ENCODE peak calls at places on chromosomes 2 and 18, in ten cellular contexts. One of them, this sample, is unnamed.
A peak's percentile ranks its signal among the peaks of the same experiment; 100 is the strongest.

GRCh38 chr18:34710430-34711386 is 610 bp downstream of the DTNA start:
- DNase-seq in NCI-H524: no peak
- DNase-seq in GOT3: no peak
- DNase-seq in Right ventricle myocardium superior: no peak
- DNase-seq in fibroblast of mammary gland: peak; percentile 77
- DNase-seq in astrocyte of the spinal cord: peak; percentile 67
- DNase-seq in MV-4-11: no peak
- DNase-seq in heart left ventricle: no peak
- DNase-seq in HFFc6: peak; percentile 29
- DNase-seq in NCI-H1092: peak; percentile 81
- DNase-seq in this sample: no peak

GRCh38 chr18:21327101-21327500 is 85.1 kb downstream of the GREB1L start:
- DNase-seq in MV-4-11: no peak
- DNase-seq in Right ventricle myocardium superior: no peak
- DNase-seq in NCI-H1092: no peak
- DNase-seq in HFFc6: no peak
- DNase-seq in GOT3: no peak
- DNase-seq in astrocyte of the spinal cord: no peak
- DNase-seq in fibroblast of mammary gland: no peak
- DNase-seq in NCI-H524: no peak
- DNase-seq in heart left ventricle: no peak
- DNase-seq in this sample: no peak

GRCh38 chr18:79544386-79544963 is 135.1 kb upstream of the CTDP1 start:
- DNase-seq in NCI-H1092: no peak
- DNase-seq in MV-4-11: no peak
- DNase-seq in fibroblast of mammary gland: no peak
- DNase-seq in Right ventricle myocardium superior: no peak
- DNase-seq in GOT3: no peak
- DNase-seq in heart left ventricle: no peak
- DNase-seq in HFFc6: no peak
- DNase-seq in astrocyte of the spinal cord: no peak
- DNase-seq in NCI-H524: no peak
- DNase-seq in this sample: no peak

GRCh38 chr2:31402388-31402787 is 12.2 kb downstream of the XDH start:
- DNase-seq in Right ventricle myocardium superior: no peak
- DNase-seq in HFFc6: peak; percentile 44
- DNase-seq in NCI-H1092: no peak
- DNase-seq in fibroblast of mammary gland: peak; percentile 59
- DNase-seq in astrocyte of the spinal cord: no peak
- DNase-seq in NCI-H524: no peak
- DNase-seq in heart left ventricle: no peak
- DNase-seq in GOT3: no peak
- DNase-seq in MV-4-11: no peak
- DNase-seq in this sample: no peak

GRCh38 chr2:235070063-235070706 is 118.4 kb downstream of the SH3BP4 start:
- DNase-seq in astrocyte of the spinal cord: no peak
- DNase-seq in MV-4-11: no peak
- DNase-seq in GOT3: no peak
- DNase-seq in NCI-H1092: no peak
- DNase-seq in NCI-H524: no peak
- DNase-seq in fibroblast of mammary gland: no peak
- DNase-seq in Right ventricle myocardium superior: no peak
- DNase-seq in heart left ventricle: no peak
- DNase-seq in HFFc6: no peak
- DNase-seq in this sample: no peak

GRCh38 chr2:183035298-183035953 is 2.8 kb downstream of the NCKAP1 start:
- DNase-seq in Right ventricle myocardium superior: no peak
- DNase-seq in astrocyte of the spinal cord: peak; percentile 77
- DNase-seq in GOT3: no peak
- DNase-seq in NCI-H524: no peak
- DNase-seq in NCI-H1092: no peak
- DNase-seq in heart left ventricle: no peak
- DNase-seq in MV-4-11: no peak
- DNase-seq in HFFc6: peak; percentile 72
- DNase-seq in fibroblast of mammary gland: peak; percentile 89
- DNase-seq in this sample: no peak

GRCh38 chr2:232610081-232610480 is 23.3 kb upstream of the EFHD1 start:
- DNase-seq in heart left ventricle: no peak
- DNase-seq in GOT3: no peak
- DNase-seq in NCI-H524: no peak
- DNase-seq in HFFc6: no peak
- DNase-seq in Right ventricle myocardium superior: no peak
- DNase-seq in astrocyte of the spinal cord: no peak
- DNase-seq in NCI-H1092: no peak
- DNase-seq in MV-4-11: no peak
- DNase-seq in fibroblast of mammary gland: no peak
- DNase-seq in this sample: no peak

GRCh38 chr2:239893236-239893515 is 132.0 kb downstream of the NDUFA10 start:
- DNase-seq in MV-4-11: no peak
- DNase-seq in GOT3: no peak
- DNase-seq in HFFc6: no peak
- DNase-seq in fibroblast of mammary gland: no peak
- DNase-seq in NCI-H1092: no peak
- DNase-seq in NCI-H524: no peak
- DNase-seq in heart left ventricle: no peak
- DNase-seq in astrocyte of the spinal cord: no peak
- DNase-seq in Right ventricle myocardium superior: peak; percentile 6
- DNase-seq in this sample: peak; percentile 78

GRCh38 chr2:9655441-9656269 is 24.9 kb upstream of the YWHAQ start:
- DNase-seq in NCI-H1092: no peak
- DNase-seq in fibroblast of mammary gland: peak; percentile 45
- DNase-seq in NCI-H524: no peak
- DNase-seq in HFFc6: peak; percentile 97
- DNase-seq in GOT3: no peak
- DNase-seq in Right ventricle myocardium superior: no peak
- DNase-seq in MV-4-11: peak; percentile 56
- DNase-seq in astrocyte of the spinal cord: peak; percentile 91
- DNase-seq in heart left ventricle: no peak
- DNase-seq in this sample: no peak

GRCh38 chr2:46157072-46157965 is 139.9 kb upstream of the EPAS1 start:
- DNase-seq in GOT3: no peak
- DNase-seq in HFFc6: no peak
- DNase-seq in fibroblast of mammary gland: no peak
- DNase-seq in MV-4-11: no peak
- DNase-seq in Right ventricle myocardium superior: no peak
- DNase-seq in NCI-H524: no peak
- DNase-seq in astrocyte of the spinal cord: no peak
- DNase-seq in NCI-H1092: no peak
- DNase-seq in heart left ventricle: no peak
- DNase-seq in this sample: no peak

GRCh38 chr2:134836986-134837385 is 1.4 kb upstream of the ACMSD start:
- DNase-seq in Right ventricle myocardium superior: no peak
- DNase-seq in MV-4-11: no peak
- DNase-seq in astrocyte of the spinal cord: peak; percentile 95
- DNase-seq in NCI-H1092: no peak
- DNase-seq in GOT3: peak; percentile 30
- DNase-seq in NCI-H524: no peak
- DNase-seq in HFFc6: peak; percentile 94
- DNase-seq in fibroblast of mammary gland: peak; percentile 93
- DNase-seq in heart left ventricle: no peak
- DNase-seq in this sample: no peak

GRCh38 chr2:219457784-219458369 is 23.2 kb downstream of the SPEG start:
- DNase-seq in astrocyte of the spinal cord: no peak
- DNase-seq in HFFc6: peak; percentile 23
- DNase-seq in MV-4-11: no peak
- DNase-seq in NCI-H524: peak; percentile 3
- DNase-seq in NCI-H1092: no peak
- DNase-seq in heart left ventricle: no peak
- DNase-seq in GOT3: no peak
- DNase-seq in Right ventricle myocardium superior: peak; percentile 8
- DNase-seq in fibroblast of mammary gland: no peak
- DNase-seq in this sample: peak; percentile 66

GRCh38 chr18:70295633-70296188 is 6.9 kb downstream of the SOCS6 start:
- DNase-seq in NCI-H1092: no peak
- DNase-seq in HFFc6: no peak
- DNase-seq in Right ventricle myocardium superior: no peak
- DNase-seq in astrocyte of the spinal cord: no peak
- DNase-seq in GOT3: no peak
- DNase-seq in heart left ventricle: no peak
- DNase-seq in NCI-H524: no peak
- DNase-seq in fibroblast of mammary gland: peak; percentile 43
- DNase-seq in MV-4-11: no peak
- DNase-seq in this sample: no peak

GRCh38 chr2:86622878-86623548 is 652 bp downstream of the RNF103 start:
- DNase-seq in GOT3: peak; percentile 37
- DNase-seq in HFFc6: no peak
- DNase-seq in astrocyte of the spinal cord: peak; percentile 25
- DNase-seq in fibroblast of mammary gland: no peak
- DNase-seq in MV-4-11: no peak
- DNase-seq in heart left ventricle: peak; percentile 66
- DNase-seq in Right ventricle myocardium superior: peak; percentile 78
- DNase-seq in NCI-H1092: no peak
- DNase-seq in NCI-H524: no peak
- DNase-seq in this sample: peak; percentile 62

GRCh38 chr2:96256611-96257113 is 9.1 kb downstream of the TMEM127 start:
- DNase-seq in MV-4-11: peak; percentile 81
- DNase-seq in NCI-H1092: no peak
- DNase-seq in GOT3: no peak
- DNase-seq in fibroblast of mammary gland: no peak
- DNase-seq in NCI-H524: no peak
- DNase-seq in HFFc6: no peak
- DNase-seq in astrocyte of the spinal cord: no peak
- DNase-seq in heart left ventricle: no peak
- DNase-seq in Right ventricle myocardium superior: no peak
- DNase-seq in this sample: no peak

GRCh38 chr2:203949228-203949627 is 12.7 kb downstream of the ICOS start:
- DNase-seq in heart left ventricle: no peak
- DNase-seq in HFFc6: no peak
- DNase-seq in astrocyte of the spinal cord: peak; percentile 4
- DNase-seq in NCI-H524: no peak
- DNase-seq in GOT3: no peak
- DNase-seq in fibroblast of mammary gland: peak; percentile 11
- DNase-seq in MV-4-11: no peak
- DNase-seq in NCI-H1092: no peak
- DNase-seq in Right ventricle myocardium superior: no peak
- DNase-seq in this sample: no peak

GRCh38 chr2:115825912-115826311 is 1383.5 kb downstream of the DPP10 start:
- DNase-seq in MV-4-11: no peak
- DNase-seq in GOT3: no peak
- DNase-seq in astrocyte of the spinal cord: no peak
- DNase-seq in HFFc6: no peak
- DNase-seq in Right ventricle myocardium superior: no peak
- DNase-seq in NCI-H524: no peak
- DNase-seq in NCI-H1092: no peak
- DNase-seq in heart left ventricle: no peak
- DNase-seq in fibroblast of mammary gland: no peak
- DNase-seq in this sample: no peak

GRCh38 chr2:239285932-239286230 is 114.9 kb downstream of the HDAC4 start:
- DNase-seq in NCI-H1092: no peak
- DNase-seq in Right ventricle myocardium superior: no peak
- DNase-seq in GOT3: no peak
- DNase-seq in astrocyte of the spinal cord: no peak
- DNase-seq in NCI-H524: no peak
- DNase-seq in MV-4-11: no peak
- DNase-seq in fibroblast of mammary gland: no peak
- DNase-seq in HFFc6: no peak
- DNase-seq in heart left ventricle: no peak
- DNase-seq in this sample: no peak

GRCh38 chr2:119177171-119177837 is 18.8 kb upstream of the C1QL2 start:
- DNase-seq in HFFc6: no peak
- DNase-seq in fibroblast of mammary gland: no peak
- DNase-seq in astrocyte of the spinal cord: no peak
- DNase-seq in NCI-H524: no peak
- DNase-seq in Right ventricle myocardium superior: no peak
- DNase-seq in GOT3: no peak
- DNase-seq in MV-4-11: no peak
- DNase-seq in heart left ventricle: no peak
- DNase-seq in NCI-H1092: no peak
- DNase-seq in this sample: no peak

GRCh38 chr18:12346240-12346565 is 30.8 kb downstream of the AFG3L2 start:
- DNase-seq in astrocyte of the spinal cord: no peak
- DNase-seq in MV-4-11: no peak
- DNase-seq in Right ventricle myocardium superior: no peak
- DNase-seq in heart left ventricle: no peak
- DNase-seq in NCI-H1092: no peak
- DNase-seq in fibroblast of mammary gland: no peak
- DNase-seq in GOT3: no peak
- DNase-seq in HFFc6: no peak
- DNase-seq in NCI-H524: no peak
- DNase-seq in this sample: no peak

GRCh38 chr2:142989276-142990204 is 112.1 kb downstream of the KYNU start:
- DNase-seq in Right ventricle myocardium superior: no peak
- DNase-seq in fibroblast of mammary gland: peak; percentile 62
- DNase-seq in astrocyte of the spinal cord: peak; percentile 62
- DNase-seq in NCI-H524: no peak
- DNase-seq in heart left ventricle: no peak
- DNase-seq in GOT3: no peak
- DNase-seq in MV-4-11: peak; percentile 65
- DNase-seq in NCI-H1092: no peak
- DNase-seq in HFFc6: peak; percentile 30
- DNase-seq in this sample: peak; percentile 69

GRCh38 chr2:3483986-3484960 is 35.1 kb downstream of the ADI1 start:
- DNase-seq in Right ventricle myocardium superior: peak; percentile 32
- DNase-seq in HFFc6: no peak
- DNase-seq in astrocyte of the spinal cord: no peak
- DNase-seq in heart left ventricle: no peak
- DNase-seq in NCI-H1092: no peak
- DNase-seq in fibroblast of mammary gland: no peak
- DNase-seq in GOT3: no peak
- DNase-seq in MV-4-11: no peak
- DNase-seq in NCI-H524: no peak
- DNase-seq in this sample: no peak

GRCh38 chr2:231012471-231012870 is 16.6 kb downstream of the SPATA3 start:
- DNase-seq in fibroblast of mammary gland: no peak
- DNase-seq in heart left ventricle: no peak
- DNase-seq in GOT3: no peak
- DNase-seq in NCI-H1092: no peak
- DNase-seq in astrocyte of the spinal cord: no peak
- DNase-seq in NCI-H524: no peak
- DNase-seq in HFFc6: no peak
- DNase-seq in Right ventricle myocardium superior: no peak
- DNase-seq in MV-4-11: no peak
- DNase-seq in this sample: no peak